ENCODE peak calls at places on chromosomes 6 and 20, in four cellular contexts. One of them, this sample, is unnamed.

GRCh38 chr6:69232506-69233194 is 564.2 kb downstream of the LMBRD1 start:
- DNase-seq in ovary: peak
- DNase-seq in AG09309: no peak
- DNase-seq in activated CD8-positive, alpha-beta T cell treated with anti-CD3 and anti-CD28 coated beads for 36 hours: peak
- DNase-seq in this sample: peak

GRCh38 chr6:21227486-21227885 is 366.1 kb upstream of the SOX4 start:
- DNase-seq in AG09309: no peak
- DNase-seq in activated CD8-positive, alpha-beta T cell treated with anti-CD3 and anti-CD28 coated beads for 36 hours: no peak
- DNase-seq in ovary: no peak
- DNase-seq in this sample: no peak

GRCh38 chr20:10402938-10403593 is 31.0 kb downstream of the MKKS start:
- DNase-seq in AG09309: no peak
- DNase-seq in activated CD8-positive, alpha-beta T cell treated with anti-CD3 and anti-CD28 coated beads for 36 hours: no peak
- DNase-seq in ovary: no peak
- DNase-seq in this sample: no peak

GRCh38 chr6:7540595-7540994 is 876 bp upstream of the DSP start:
- DNase-seq in ovary: no peak
- DNase-seq in AG09309: no peak
- DNase-seq in activated CD8-positive, alpha-beta T cell treated with anti-CD3 and anti-CD28 coated beads for 36 hours: no peak
- DNase-seq in this sample: no peak

GRCh38 chr20:57467742-57468141 is 57.2 kb downstream of the CTCFL start:
- DNase-seq in ovary: no peak
- DNase-seq in AG09309: no peak
- DNase-seq in activated CD8-positive, alpha-beta T cell treated with anti-CD3 and anti-CD28 coated beads for 36 hours: no peak
- DNase-seq in this sample: no peak

GRCh38 chr6:5034328-5034727 is 30.5 kb upstream of the RPP40 start:
- DNase-seq in activated CD8-positive, alpha-beta T cell treated with anti-CD3 and anti-CD28 coated beads for 36 hours: no peak
- DNase-seq in ovary: no peak
- DNase-seq in AG09309: no peak
- DNase-seq in this sample: no peak

GRCh38 chr6:134910596-134910935 is 39.3 kb downstream of the ALDH8A1 start:
- DNase-seq in AG09309: no peak
- DNase-seq in ovary: no peak
- DNase-seq in activated CD8-positive, alpha-beta T cell treated with anti-CD3 and anti-CD28 coated beads for 36 hours: no peak
- DNase-seq in this sample: no peak

GRCh38 chr6:82362868-82363267 is 749 bp upstream of the TPBG start:
- DNase-seq in AG09309: peak
- DNase-seq in activated CD8-positive, alpha-beta T cell treated with anti-CD3 and anti-CD28 coated beads for 36 hours: no peak
- DNase-seq in ovary: no peak
- DNase-seq in this sample: no peak

GRCh38 chr20:50085481-50086365 is 27.2 kb downstream of the UBE2V1 start:
- DNase-seq in AG09309: no peak
- DNase-seq in activated CD8-positive, alpha-beta T cell treated with anti-CD3 and anti-CD28 coated beads for 36 hours: peak
- DNase-seq in ovary: peak
- DNase-seq in this sample: peak

GRCh38 chr6:16222826-16223225 is 15.6 kb upstream of the GMPR start:
- DNase-seq in AG09309: no peak
- DNase-seq in ovary: no peak
- DNase-seq in activated CD8-positive, alpha-beta T cell treated with anti-CD3 and anti-CD28 coated beads for 36 hours: no peak
- DNase-seq in this sample: no peak

GRCh38 chr6:169803816-169804340 is 52.5 kb downstream of the ERMARD start:
- DNase-seq in AG09309: no peak
- DNase-seq in activated CD8-positive, alpha-beta T cell treated with anti-CD3 and anti-CD28 coated beads for 36 hours: no peak
- DNase-seq in ovary: no peak
- DNase-seq in this sample: no peak
- TF ChIP-seq CTCF in AG09309: no peak
- TF ChIP-seq CTCF in activated CD8-positive, alpha-beta T cell treated with anti-CD3 and anti-CD28 coated beads for 36 hours: no peak
- TF ChIP-seq CTCF in ovary: no peak
- TF ChIP-seq CTCF in this sample: no peak

DNA sequence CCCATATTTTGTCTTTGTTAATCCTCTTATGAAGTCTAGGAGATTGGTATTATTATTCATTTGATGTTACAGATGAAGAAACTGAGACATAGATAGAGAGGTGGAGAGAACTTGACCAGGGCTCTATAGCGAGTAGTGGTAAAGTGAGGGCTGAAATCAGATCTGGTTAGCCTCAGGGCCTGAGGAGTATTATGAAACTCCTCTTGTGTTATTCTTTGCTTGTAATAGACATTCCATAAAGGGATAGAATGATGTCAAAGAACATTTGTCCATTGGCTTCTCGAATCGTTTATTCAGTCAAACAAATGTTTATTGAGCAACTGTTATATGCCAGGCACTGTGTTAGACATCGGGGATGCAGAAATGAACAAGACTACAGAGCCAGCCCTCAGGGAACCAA is at the start of gene IL22RA2:
- DNase-seq in ovary: no peak
- DNase-seq in activated CD8-positive, alpha-beta T cell treated with anti-CD3 and anti-CD28 coated beads for 36 hours: no peak
- DNase-seq in AG09309: no peak
- DNase-seq in this sample: no peak
- TF ChIP-seq CTCF in ovary: no peak
- TF ChIP-seq CTCF in activated CD8-positive, alpha-beta T cell treated with anti-CD3 and anti-CD28 coated beads for 36 hours: no peak
- TF ChIP-seq CTCF in AG09309: no peak
- TF ChIP-seq CTCF in this sample: no peak

GRCh38 chr20:19019734-19020364 is 192.6 kb upstream of the SLC24A3 start:
- DNase-seq in activated CD8-positive, alpha-beta T cell treated with anti-CD3 and anti-CD28 coated beads for 36 hours: no peak
- DNase-seq in ovary: no peak
- DNase-seq in AG09309: no peak
- DNase-seq in this sample: no peak
- TF ChIP-seq CTCF in activated CD8-positive, alpha-beta T cell treated with anti-CD3 and anti-CD28 coated beads for 36 hours: no peak
- TF ChIP-seq CTCF in ovary: no peak
- TF ChIP-seq CTCF in AG09309: no peak
- TF ChIP-seq CTCF in this sample: no peak

GRCh38 chr6:56851104-56851503 is 103.8 kb upstream of the BEND6 start:
- DNase-seq in AG09309: no peak
- DNase-seq in activated CD8-positive, alpha-beta T cell treated with anti-CD3 and anti-CD28 coated beads for 36 hours: no peak
- DNase-seq in ovary: no peak
- DNase-seq in this sample: no peak
- TF ChIP-seq CTCF in AG09309: peak
- TF ChIP-seq CTCF in activated CD8-positive, alpha-beta T cell treated with anti-CD3 and anti-CD28 coated beads for 36 hours: no peak
- TF ChIP-seq CTCF in ovary: no peak
- TF ChIP-seq CTCF in this sample: no peak

GRCh38 chr20:52812231-52812847 is 159.8 kb upstream of the TSHZ2 start:
- DNase-seq in ovary: no peak
- DNase-seq in AG09309: no peak
- DNase-seq in activated CD8-positive, alpha-beta T cell treated with anti-CD3 and anti-CD28 coated beads for 36 hours: peak
- DNase-seq in this sample: no peak
- TF ChIP-seq CTCF in ovary: no peak
- TF ChIP-seq CTCF in AG09309: no peak
- TF ChIP-seq CTCF in activated CD8-positive, alpha-beta T cell treated with anti-CD3 and anti-CD28 coated beads for 36 hours: no peak
- TF ChIP-seq CTCF in this sample: no peak

GRCh38 chr20:3795511-3796468 is at the start of gene CDC25B:
- DNase-seq in ovary: peak
- DNase-seq in activated CD8-positive, alpha-beta T cell treated with anti-CD3 and anti-CD28 coated beads for 36 hours: peak
- DNase-seq in AG09309: peak
- DNase-seq in this sample: peak
- TF ChIP-seq CTCF in ovary: peak
- TF ChIP-seq CTCF in activated CD8-positive, alpha-beta T cell treated with anti-CD3 and anti-CD28 coated beads for 36 hours: peak
- TF ChIP-seq CTCF in AG09309: peak
- TF ChIP-seq CTCF in this sample: no peak

GRCh38 chr20:37901667-37902503 is 1.0 kb upstream of the VSTM2L start:
- DNase-seq in ovary: no peak
- DNase-seq in AG09309: peak
- DNase-seq in activated CD8-positive, alpha-beta T cell treated with anti-CD3 and anti-CD28 coated beads for 36 hours: peak
- DNase-seq in this sample: peak
- TF ChIP-seq CTCF in ovary: no peak
- TF ChIP-seq CTCF in AG09309: peak
- TF ChIP-seq CTCF in activated CD8-positive, alpha-beta T cell treated with anti-CD3 and anti-CD28 coated beads for 36 hours: no peak
- TF ChIP-seq CTCF in this sample: no peak

DNA sequence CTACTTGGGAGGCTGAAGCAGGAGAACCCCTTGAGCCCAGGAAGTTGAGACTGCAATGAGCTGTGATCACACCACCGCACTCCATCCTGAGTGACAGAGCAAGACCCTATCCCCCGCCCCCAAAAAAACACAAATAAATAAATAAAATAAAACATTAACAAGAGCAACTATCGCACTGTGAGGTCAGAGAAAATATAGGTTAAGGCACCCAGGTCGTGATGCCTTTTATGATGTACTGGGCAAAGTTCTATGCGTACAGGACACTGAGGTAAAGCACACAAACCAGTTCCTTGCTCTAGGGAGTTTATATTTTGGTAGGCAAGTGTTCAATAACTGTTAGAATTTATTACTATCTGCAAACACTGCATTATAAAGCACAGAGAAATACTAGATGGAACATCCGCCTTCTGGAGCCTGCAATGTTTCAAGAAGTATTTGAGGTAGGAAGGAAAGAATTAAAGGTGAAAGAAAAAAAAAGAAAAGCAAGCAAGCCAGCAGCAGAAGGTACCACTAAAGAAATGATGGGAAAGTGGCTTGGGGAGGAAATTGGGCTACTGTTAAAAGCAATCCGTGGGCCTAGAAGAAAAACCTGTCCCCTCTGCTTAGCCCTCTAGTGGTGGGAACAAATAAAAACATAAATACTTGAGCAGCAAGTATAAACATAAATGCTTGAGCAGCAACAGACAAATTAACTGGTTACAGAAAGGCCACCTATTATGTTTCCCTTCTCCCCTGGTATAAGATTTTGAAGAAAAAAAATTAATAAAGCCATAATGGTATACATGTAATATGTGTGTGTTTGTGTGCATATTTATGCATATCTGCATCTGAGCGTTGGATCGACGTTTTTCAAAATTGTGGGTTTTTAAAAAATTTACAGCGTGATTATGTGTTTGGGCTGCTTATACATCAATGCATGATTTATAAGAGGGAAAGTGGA is 128.0 kb downstream of the PHACTR1 start:
- DNase-seq in ovary: no peak
- DNase-seq in AG09309: no peak
- DNase-seq in activated CD8-positive, alpha-beta T cell treated with anti-CD3 and anti-CD28 coated beads for 36 hours: no peak
- DNase-seq in this sample: no peak
- TF ChIP-seq CTCF in ovary: no peak
- TF ChIP-seq CTCF in AG09309: peak
- TF ChIP-seq CTCF in activated CD8-positive, alpha-beta T cell treated with anti-CD3 and anti-CD28 coated beads for 36 hours: peak
- TF ChIP-seq CTCF in this sample: peak

GRCh38 chr6:39964094-39964493 is 29.8 kb upstream of the MOCS1 start:
- DNase-seq in activated CD8-positive, alpha-beta T cell treated with anti-CD3 and anti-CD28 coated beads for 36 hours: no peak
- DNase-seq in AG09309: no peak
- DNase-seq in ovary: no peak
- DNase-seq in this sample: no peak
- TF ChIP-seq CTCF in activated CD8-positive, alpha-beta T cell treated with anti-CD3 and anti-CD28 coated beads for 36 hours: no peak
- TF ChIP-seq CTCF in AG09309: no peak
- TF ChIP-seq CTCF in ovary: no peak
- TF ChIP-seq CTCF in this sample: no peak